ENCODE peak calls at places on chromosome 20, in nine cellular contexts. One of them, this sample, is unnamed.

GRCh38 chr20:25574411-25574810 is 10.9 kb downstream of the NINL start:
- DNase-seq in NAMALWA: no peak
- DNase-seq in ELF-1: no peak
- DNase-seq in SK-N-DZ: peak
- DNase-seq in B cell: no peak
- DNase-seq in WERI-Rb-1: peak
- DNase-seq in NCI-H1092 treated with DMSO at 0.1 percent for 48 hours: no peak
- DNase-seq in T-helper 9 cell: no peak
- DNase-seq in SHP77: no peak
- DNase-seq in this sample: no peak

GRCh38 chr20:55632592-55632991 is 372.7 kb downstream of the CBLN4 start:
- DNase-seq in WERI-Rb-1: no peak
- DNase-seq in SK-N-DZ: no peak
- DNase-seq in NCI-H1092 treated with DMSO at 0.1 percent for 48 hours: no peak
- DNase-seq in T-helper 9 cell: no peak
- DNase-seq in B cell: no peak
- DNase-seq in NAMALWA: no peak
- DNase-seq in SHP77: no peak
- DNase-seq in ELF-1: no peak
- DNase-seq in this sample: no peak

GRCh38 chr20:54083459-54083858 is 13.1 kb upstream of the BCAS1 start:
- DNase-seq in WERI-Rb-1: no peak
- DNase-seq in NCI-H1092 treated with DMSO at 0.1 percent for 48 hours: no peak
- DNase-seq in SK-N-DZ: no peak
- DNase-seq in T-helper 9 cell: no peak
- DNase-seq in ELF-1: no peak
- DNase-seq in B cell: no peak
- DNase-seq in SHP77: no peak
- DNase-seq in NAMALWA: no peak
- DNase-seq in this sample: no peak

GRCh38 chr20:64001607-64002011 is 20.7 kb downstream of the PRPF6 start:
- DNase-seq in WERI-Rb-1: no peak
- DNase-seq in NCI-H1092 treated with DMSO at 0.1 percent for 48 hours: peak
- DNase-seq in NAMALWA: no peak
- DNase-seq in ELF-1: no peak
- DNase-seq in T-helper 9 cell: no peak
- DNase-seq in SHP77: no peak
- DNase-seq in B cell: no peak
- DNase-seq in SK-N-DZ: no peak
- DNase-seq in this sample: no peak

GRCh38 chr20:63740070-63740500 is 509 bp downstream of the SLC2A4RG start:
- DNase-seq in NCI-H1092 treated with DMSO at 0.1 percent for 48 hours: no peak
- DNase-seq in SHP77: no peak
- DNase-seq in T-helper 9 cell: peak
- DNase-seq in WERI-Rb-1: no peak
- DNase-seq in B cell: no peak
- DNase-seq in ELF-1: no peak
- DNase-seq in SK-N-DZ: no peak
- DNase-seq in NAMALWA: no peak
- DNase-seq in this sample: peak

GRCh38 chr20:13101276-13101675 is 92.5 kb downstream of the SPTLC3 start:
- DNase-seq in NAMALWA: no peak
- DNase-seq in NCI-H1092 treated with DMSO at 0.1 percent for 48 hours: no peak
- DNase-seq in WERI-Rb-1: no peak
- DNase-seq in B cell: no peak
- DNase-seq in T-helper 9 cell: no peak
- DNase-seq in SK-N-DZ: no peak
- DNase-seq in ELF-1: no peak
- DNase-seq in SHP77: no peak
- DNase-seq in this sample: no peak

GRCh38 chr20:5100684-5101347 is 18.9 kb downstream of the PCNA start:
- DNase-seq in SHP77: peak
- DNase-seq in WERI-Rb-1: peak
- DNase-seq in NAMALWA: peak
- DNase-seq in ELF-1: peak
- DNase-seq in T-helper 9 cell: peak
- DNase-seq in NCI-H1092 treated with DMSO at 0.1 percent for 48 hours: peak
- DNase-seq in SK-N-DZ: peak
- DNase-seq in B cell: peak
- DNase-seq in this sample: peak

GRCh38 chr20:64256282-64256947 is 867 bp downstream of the PCMTD2 start:
- DNase-seq in B cell: no peak
- DNase-seq in SHP77: no peak
- DNase-seq in WERI-Rb-1: no peak
- DNase-seq in SK-N-DZ: no peak
- DNase-seq in NCI-H1092 treated with DMSO at 0.1 percent for 48 hours: no peak
- DNase-seq in NAMALWA: no peak
- DNase-seq in T-helper 9 cell: no peak
- DNase-seq in ELF-1: no peak
- DNase-seq in this sample: no peak

GRCh38 chr20:41783423-41784220 is 165.4 kb upstream of the CHD6 start:
- DNase-seq in ELF-1: no peak
- DNase-seq in NCI-H1092 treated with DMSO at 0.1 percent for 48 hours: no peak
- DNase-seq in NAMALWA: no peak
- DNase-seq in SHP77: no peak
- DNase-seq in B cell: no peak
- DNase-seq in T-helper 9 cell: no peak
- DNase-seq in WERI-Rb-1: no peak
- DNase-seq in SK-N-DZ: no peak
- DNase-seq in this sample: no peak

GRCh38 chr20:31684153-31685003 is 38.3 kb downstream of the BCL2L1 start:
- DNase-seq in B cell: no peak
- DNase-seq in SHP77: peak
- DNase-seq in ELF-1: no peak
- DNase-seq in T-helper 9 cell: no peak
- DNase-seq in NAMALWA: peak
- DNase-seq in SK-N-DZ: no peak
- DNase-seq in NCI-H1092 treated with DMSO at 0.1 percent for 48 hours: peak
- DNase-seq in WERI-Rb-1: no peak
- DNase-seq in this sample: no peak

GRCh38 chr20:32470025-32470861 is 112.1 kb downstream of the ASXL1 start:
- DNase-seq in NCI-H1092 treated with DMSO at 0.1 percent for 48 hours: peak
- DNase-seq in SK-N-DZ: peak
- DNase-seq in SHP77: peak
- DNase-seq in B cell: no peak
- DNase-seq in WERI-Rb-1: peak
- DNase-seq in ELF-1: peak
- DNase-seq in T-helper 9 cell: no peak
- DNase-seq in NAMALWA: peak
- DNase-seq in this sample: no peak

This sample was measured in neuronal stem cell.